ENCODE peak calls at places on chromosome 9, in six cellular contexts. Z is small intestine; F is heart left ventricle; W is RWPE2; X is pancreas; Q is effector memory CD4-positive, alpha-beta T cell. H is an unnamed sample.

GRCh38 chr9:11142965-11143738 is 530.4 kb upstream of the PTPRD start:
- DNase-seq in Z (no peak), F (no peak), W (no peak), X (no peak), Q (no peak), H (no peak)

GRCh38 chr9:95808001-95808400 is 67.5 kb upstream of the ERCC6L2 start:
- DNase-seq in Z (no peak), F (no peak), W (no peak), X (no peak), Q (no peak), H (no peak)

GRCh38 chr9:6829027-6829426 is 71.3 kb downstream of the KDM4C start:
- DNase-seq in Z (no peak), F (no peak), W (no peak), X (no peak), Q (no peak), H (no peak)

GRCh38 chr9:17613723-17614122 is 34.9 kb downstream of the SH3GL2 start:
- DNase-seq in Z (no peak), F (no peak), W (no peak), X (no peak), Q (no peak), H (no peak)

GRCh38 chr9:70066874-70067273 is 23.2 kb downstream of the MAMDC2 start:
- DNase-seq in Z (no peak), F (no peak), W (no peak), X (no peak), Q (no peak), H (no peak)

GRCh38 chr9:89528540-89528939 is 30.6 kb upstream of the SEMA4D start:
- DNase-seq in Z (peak; percentile 24), F (no peak), W (no peak), X (no peak), Q (no peak), H (no peak)

GRCh38 chr9:106420511-106420944 is 442.4 kb upstream of the ZNF462 start:
- DNase-seq in Z (no peak), F (no peak), W (peak; percentile 47), X (no peak), Q (no peak), H (no peak)

GRCh38 chr9:87865626-87866025 is 17.1 kb upstream of the SPATA31E1 start:
- DNase-seq in Z (peak; percentile 58), F (no peak), W (no peak), X (no peak), Q (no peak), H (no peak)

GRCh38 chr9:123425261-123425821 is 69.3 kb downstream of the CRB2 start:
- DNase-seq in Z (no peak), F (no peak), W (no peak), X (no peak), Q (no peak), H (no peak)

GRCh38 chr9:1829719-1830118 is 185.4 kb upstream of the SMARCA2 start:
- DNase-seq in Z (no peak), F (no peak), W (no peak), X (no peak), Q (no peak), H (no peak)

GRCh38 chr9:88551546-88552137 is 16.7 kb downstream of the NXNL2 start:
- DNase-seq in Z (no peak), F (no peak), W (no peak), X (no peak), Q (no peak), H (no peak)

GRCh38 chr9:6997330-6997729 is 239.6 kb downstream of the KDM4C start:
- DNase-seq in Z (no peak), F (no peak), W (no peak), X (no peak), Q (no peak), H (no peak)

GRCh38 chr9:13718086-13718485 is 438.6 kb upstream of the MPDZ start:
- DNase-seq in Z (no peak), F (no peak), W (no peak), X (no peak), Q (no peak), H (no peak)

GRCh38 chr9:84000186-84000585 is 19.6 kb downstream of the RMI1 start:
- DNase-seq in Z (no peak), F (no peak), W (no peak), X (no peak), Q (no peak), H (no peak)

GRCh38 chr9:136695955-136696354 is 8.7 kb upstream of the AGPAT2 start:
- DNase-seq in Z (no peak), F (no peak), W (no peak), X (peak; percentile 81), Q (no peak), H (no peak)

GRCh38 chr9:135512904-135513303 is 8.3 kb upstream of the LCN1 start:
- DNase-seq in Z (no peak), F (no peak), W (peak; percentile 22), X (no peak), Q (no peak), H (no peak)

GRCh38 chr9:82882133-82882532 is 180.8 kb downstream of the RASEF start:
- DNase-seq in Z (no peak), F (no peak), W (no peak), X (no peak), Q (no peak), H (no peak)

GRCh38 chr9:108100571-108100970 is 611.0 kb upstream of the KLF4 start:
- DNase-seq in Z (no peak), F (no peak), W (no peak), X (no peak), Q (no peak), H (no peak)

GRCh38 chr9:5425006-5425628 is 12.6 kb downstream of the PLGRKT start:
- DNase-seq in Z (peak; percentile 42), F (no peak), W (no peak), X (no peak), Q (no peak), H (peak; percentile 31)

GRCh38 chr9:112129246-112129645 is 45.9 kb downstream of the SUSD1 start:
- DNase-seq in Z (no peak), F (no peak), W (no peak), X (no peak), Q (no peak), H (no peak)

GRCh38 chr9:97525451-97525850 is 24.0 kb downstream of the TMOD1 start:
- DNase-seq in Z (no peak), F (no peak), W (no peak), X (no peak), Q (no peak), H (no peak)

GRCh38 chr9:124504530-124505005 is 2.6 kb downstream of the NR5A1 start:
- DNase-seq in Z (no peak), F (peak; percentile 9), W (no peak), X (no peak), Q (no peak), H (no peak)

GRCh38 chr9:133739408-133740280 is 1.5 kb upstream of the SARDH start:
- DNase-seq in Z (peak; percentile 56), F (no peak), W (peak; percentile 42), X (peak; percentile 37), Q (no peak), H (no peak)

DNA sequence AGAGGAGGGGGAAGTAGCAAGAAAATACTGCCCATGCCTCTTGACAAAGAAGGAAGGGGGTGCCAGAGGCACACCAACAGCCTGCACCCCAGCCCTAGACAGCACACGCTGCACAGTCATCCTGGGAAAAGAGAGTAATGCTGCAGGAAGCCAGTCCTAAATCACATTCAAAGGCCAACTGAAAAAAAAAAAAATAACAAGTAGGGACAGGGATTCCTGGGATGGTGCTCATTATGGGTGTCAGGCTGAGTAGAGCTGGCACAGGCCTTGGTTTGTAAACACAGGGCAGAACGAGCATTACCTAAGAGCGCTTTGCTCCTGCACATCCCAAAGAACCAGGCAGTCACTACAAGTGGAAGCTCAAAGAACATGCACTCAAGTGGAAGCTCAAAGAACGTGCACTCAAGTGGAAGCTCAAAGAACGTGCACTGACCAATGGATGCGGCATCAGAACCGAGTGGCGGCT is 7.8 kb downstream of the RAPGEF1 start:
- DNase-seq in Z (no peak), F (no peak), W (no peak), X (no peak), Q (no peak), H (no peak)
- H3K4me1 ChIP-seq in Z (peaks cover 23% of the 10 kb centered on the region), F (peaks cover 100% of the 10 kb centered on the region), W (peaks cover 70% of the 10 kb centered on the region), X (peaks cover 35% of the 10 kb centered on the region), Q (peaks cover 82% of the 10 kb centered on the region), H (peaks cover 97% of the 10 kb centered on the region)

DNA sequence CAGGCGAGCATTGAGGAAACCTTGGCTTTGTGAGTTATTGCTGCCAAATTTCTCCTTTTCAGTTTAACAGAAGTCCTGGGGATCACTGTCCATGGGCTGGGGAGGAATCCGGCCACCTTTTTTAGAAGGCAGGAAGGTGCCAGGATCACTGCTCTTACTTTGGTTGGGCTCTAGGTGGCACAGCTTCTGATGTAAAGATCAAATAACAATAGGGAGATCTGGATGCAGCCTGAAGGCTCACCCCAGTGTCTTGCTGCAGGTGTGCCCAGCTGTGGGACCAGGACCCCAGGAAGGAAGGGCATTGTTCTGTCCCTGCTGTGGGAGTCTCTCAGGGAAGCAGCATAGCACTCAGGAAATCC is 69.5 kb downstream of the DAB2IP start:
- DNase-seq in Z (no peak), F (no peak), W (no peak), X (no peak), Q (no peak), H (no peak)
- H3K4me1 ChIP-seq in Z (peaks cover 3% of the 10 kb centered on the region), F (peaks cover 99% of the 10 kb centered on the region), W (peaks cover 73% of the 10 kb centered on the region), X (peaks cover 7% of the 10 kb centered on the region), Q (no peaks in the 10 kb centered on the region), H (no peaks in the 10 kb centered on the region)

GRCh38 chr9:127583605-127584053 is 28.4 kb upstream of the STXBP1 start:
- DNase-seq in Z (no peak), F (no peak), W (no peak), X (no peak), Q (no peak), H (no peak)

GRCh38 chr9:127578627-127578951 is 33.5 kb upstream of the STXBP1 start:
- DNase-seq in Z (no peak), F (no peak), W (no peak), X (no peak), Q (no peak), H (no peak)

GRCh38 chr9:127580879-127581278 is 31.2 kb upstream of the STXBP1 start:
- DNase-seq in Z (no peak), F (no peak), W (no peak), X (no peak), Q (no peak), H (no peak)

GRCh38 chr9:127578952-127579853 is 32.9 kb upstream of the STXBP1 start:
- DNase-seq in Z (peak; percentile 86), F (peak; percentile 89), W (peak; percentile 97), X (peak; percentile 89), Q (peak; percentile 59), H (peak; percentile 81)

DNA sequence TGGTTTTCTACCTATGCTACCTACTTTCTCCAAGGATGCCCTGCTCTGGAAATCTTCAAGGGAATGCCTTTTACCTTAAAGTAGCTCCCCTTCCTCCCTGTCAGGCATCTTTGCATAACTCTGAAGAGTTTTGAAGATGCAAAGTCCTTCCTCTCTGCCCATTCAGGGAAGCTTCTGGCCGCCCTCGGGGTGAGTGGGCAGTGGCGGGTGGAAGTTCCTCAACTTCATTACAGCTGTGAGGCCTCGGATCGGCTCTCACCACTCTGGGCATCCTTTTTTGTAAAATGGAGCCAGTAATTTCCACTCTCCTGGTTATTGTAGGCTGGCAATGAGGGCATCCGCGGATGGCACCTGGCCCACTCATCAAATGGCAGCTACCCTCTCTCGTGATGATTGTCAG is 31.7 kb upstream of the STXBP1 start:
- DNase-seq in Z (no peak), F (no peak), W (no peak), X (no peak), Q (no peak), H (no peak)
- H3K4me1 ChIP-seq in Z (peaks cover 3% of the 10 kb centered on the region), F (peaks cover 20% of the 10 kb centered on the region), W (peaks cover 30% of the 10 kb centered on the region), X (peaks cover 24% of the 10 kb centered on the region), Q (peaks cover 14% of the 10 kb centered on the region), H (peaks cover 12% of the 10 kb centered on the region)

DNA sequence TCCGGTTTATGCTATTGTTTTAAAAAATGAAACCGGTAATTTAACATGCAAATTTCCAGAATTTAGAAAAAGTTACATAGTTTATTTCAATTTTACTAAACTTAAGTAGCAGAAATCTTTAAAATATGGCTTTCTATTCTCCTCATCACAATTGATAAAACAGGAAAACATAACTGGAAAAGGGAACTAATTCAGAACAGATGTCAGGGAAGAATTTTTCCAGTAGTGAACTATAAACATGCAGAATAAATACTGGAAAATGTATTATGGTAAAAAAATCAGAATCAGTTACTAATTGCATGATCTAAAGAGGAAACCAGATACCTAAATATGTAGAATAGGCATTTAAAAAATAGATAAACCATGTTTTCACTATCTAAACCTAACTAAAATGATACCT is 7.3 kb upstream of the NR4A3 start:
- DNase-seq in Z (no peak), F (no peak), W (no peak), X (no peak), Q (no peak), H (no peak)
- H3K4me1 ChIP-seq in Z (no peaks in the 10 kb centered on the region), F (peaks cover 10% of the 10 kb centered on the region), W (no peaks in the 10 kb centered on the region), X (no peaks in the 10 kb centered on the region), Q (peaks cover 8% of the 10 kb centered on the region), H (peaks cover 9% of the 10 kb centered on the region)